ENCODE peak calls at places on chromosomes 5 and 9, in five cellular contexts. I is HepG2, K is H1, C is GM12891, N is GM12878. J is an unnamed sample.

GRCh38 chr5:132414634-132415377 is 45.3 kb downstream of the SLC22A5 start:
- DNase-seq in I (peak), K (no peak), C (no peak), N (no peak), J (no peak)

GRCh38 chr5:172902497-172903472 is 56.4 kb upstream of the RPL26L1 start:
- DNase-seq in I (peak), K (no peak), C (no peak), N (no peak), J (no peak)

GRCh38 chr5:135851907-135852805 is 17.7 kb downstream of the SLC25A48 start:
- DNase-seq in I (no peak), K (no peak), C (no peak), N (no peak), J (no peak)

GRCh38 chr5:174514983-174515394 is 209.4 kb upstream of the MSX2 start:
- DNase-seq in I (no peak), K (no peak), C (no peak), N (no peak), J (no peak)

GRCh38 chr5:112411903-112412302 is 7.2 kb downstream of the EPB41L4A start:
- DNase-seq in I (no peak), K (no peak), C (no peak), N (no peak), J (no peak)

GRCh38 chr5:131268758-131269370 is 5.0 kb downstream of the CDC42SE2 start:
- DNase-seq in I (no peak), K (no peak), C (no peak), N (no peak), J (no peak)

GRCh38 chr5:82396396-82396795 is 118.2 kb upstream of the RPS23 start:
- DNase-seq in I (no peak), K (no peak), C (no peak), N (no peak), J (no peak)

GRCh38 chr5:105131045-105131444 is 1568.5 kb upstream of the NUDT12 start:
- DNase-seq in I (no peak), K (no peak), C (no peak), N (no peak), J (no peak)

GRCh38 chr5:140565024-140565779 is 574 bp downstream of the SLC35A4 start:
- DNase-seq in I (no peak), K (no peak), C (no peak), N (no peak), J (no peak)

GRCh38 chr5:127389616-127390015 is 99.0 kb downstream of the MEGF10 start:
- DNase-seq in I (no peak), K (no peak), C (no peak), N (no peak), J (no peak)

GRCh38 chr5:151682240-151682639 is 4.5 kb downstream of the SPARC start:
- DNase-seq in I (no peak), K (no peak), C (no peak), N (no peak), J (no peak)

GRCh38 chr5:171166766-171167165 is 142.3 kb upstream of the TLX3 start:
- DNase-seq in I (no peak), K (no peak), C (no peak), N (no peak), J (no peak)

GRCh38 chr5:174082286-174082685 is 36.8 kb downstream of the NSG2 start:
- DNase-seq in I (no peak), K (no peak), C (no peak), N (no peak), J (no peak)

GRCh38 chr5:85337400-85337799 is 952.7 kb upstream of the EDIL3 start:
- DNase-seq in I (no peak), K (no peak), C (no peak), N (no peak), J (no peak)

GRCh38 chr9:128214571-128215490 is 11.7 kb downstream of the DNM1 start:
- DNase-seq in I (no peak), K (no peak), C (no peak), N (no peak), J (peak)

DNA sequence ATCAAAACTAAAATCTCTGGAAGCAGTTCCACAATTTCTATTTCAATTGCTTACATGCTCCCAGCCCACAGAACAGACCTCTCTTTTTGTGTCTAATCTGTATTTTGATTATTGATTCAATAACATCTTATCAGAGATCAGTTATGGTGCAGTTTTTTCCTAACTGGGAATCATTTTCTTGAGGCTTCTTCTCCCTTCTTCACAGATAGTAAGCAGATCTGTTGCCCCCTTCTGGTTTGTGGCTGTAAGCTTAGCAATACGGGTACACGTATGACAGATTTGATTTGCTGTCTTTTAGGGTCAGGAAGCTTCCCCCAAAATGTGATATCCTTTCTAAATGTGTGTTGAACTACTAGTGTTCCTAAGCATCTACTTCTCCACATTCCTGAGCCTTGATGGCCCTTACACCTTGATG is 39.4 kb downstream of the MRPS27 start:
- DNase-seq in I (no peak), K (no peak), C (no peak), N (no peak), J (no peak)
- TF ChIP-seq TAF1 in I (no peak), K (no peak), C (no peak), N (no peak), J (no peak)

DNA sequence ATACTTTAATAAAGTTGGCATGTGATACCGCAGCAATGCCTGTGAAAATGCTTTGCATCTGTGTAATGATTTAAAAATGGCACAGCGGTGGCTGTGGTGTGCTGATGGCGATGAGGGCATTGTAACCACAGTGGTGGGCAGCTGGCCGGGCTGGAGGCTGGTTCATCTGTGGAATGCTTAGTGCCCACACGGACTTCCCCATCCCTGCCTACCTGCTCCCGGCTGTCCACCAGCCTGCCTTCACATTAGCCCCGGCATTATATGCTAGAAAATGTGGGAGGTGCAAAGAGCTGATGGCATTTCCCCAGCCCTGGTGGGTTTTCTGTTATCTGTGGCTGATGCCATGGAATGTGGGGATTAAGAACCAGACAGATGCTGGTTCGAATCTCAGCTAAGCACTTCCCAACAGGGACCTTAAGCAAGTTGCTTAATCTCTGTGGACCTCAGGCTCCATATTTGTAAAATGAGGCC is 2.9 kb upstream of the NDST1 start:
- DNase-seq in I (no peak), K (no peak), C (no peak), N (no peak), J (no peak)
- TF ChIP-seq POLR2A in I (no peak), K (no peak), C (no peak), N (no peak), J (no peak)

DNA sequence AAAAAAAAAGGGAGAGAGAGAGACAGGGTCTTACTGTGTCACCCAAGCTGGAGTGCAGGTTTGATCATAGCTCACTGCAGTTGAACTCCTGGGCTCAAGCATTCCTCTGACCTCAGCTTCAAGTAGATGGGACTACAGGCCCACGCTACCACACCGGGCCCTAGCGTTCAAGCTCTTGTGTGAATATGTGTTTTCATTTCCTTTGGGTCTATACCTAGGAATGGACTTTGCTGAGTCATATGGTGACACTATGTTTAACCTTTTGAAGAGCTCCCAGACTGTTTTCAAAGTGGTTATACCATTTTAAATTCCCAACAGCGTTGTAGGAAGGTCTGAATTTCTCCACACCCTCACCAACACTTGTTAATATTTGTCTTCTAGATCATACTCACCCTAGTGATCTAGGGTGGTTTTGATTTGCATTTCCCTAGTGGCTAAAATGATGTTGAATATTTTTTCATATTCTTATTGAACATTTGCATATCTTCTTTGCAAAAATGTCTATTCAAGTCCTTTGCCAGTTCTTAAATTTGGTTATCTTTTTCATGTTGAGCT is 33.6 kb downstream of the FAF2 start:
- DNase-seq in I (peak), K (no peak), C (no peak), N (no peak), J (no peak)
- TF ChIP-seq POLR2AphosphoS5 in I (no peak), K (no peak), C (no peak), N (no peak), J (no peak)

GRCh38 chr9:1718836-1719235 is 296.3 kb upstream of the SMARCA2 start:
- DNase-seq in I (no peak), K (no peak), C (no peak), N (no peak), J (no peak)
- TF ChIP-seq TAF1 in I (no peak), K (no peak), C (no peak), N (no peak), J (no peak)

DNA sequence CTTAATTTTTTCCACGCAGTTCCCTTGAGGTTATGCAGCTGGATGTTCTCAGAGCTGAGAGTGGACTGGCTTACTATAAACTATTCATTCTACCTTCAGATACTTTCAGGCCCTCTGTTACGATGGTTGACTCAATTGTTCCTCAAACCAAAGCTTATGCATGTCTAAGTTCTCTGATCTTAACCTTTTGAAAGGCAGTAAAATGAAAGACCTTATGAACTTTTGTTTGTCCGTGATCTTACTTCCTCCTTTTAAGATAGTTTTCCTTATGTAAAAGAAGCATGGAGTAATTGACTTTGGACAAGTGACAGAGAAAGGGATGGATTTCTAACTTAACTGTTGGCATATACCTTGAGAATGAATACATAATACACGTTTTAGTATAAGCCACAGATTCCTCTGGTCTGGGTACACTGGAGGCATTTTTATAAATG is 575.7 kb downstream of the PDE4D start:
- DNase-seq in I (no peak), K (no peak), C (no peak), N (no peak), J (no peak)
- TF ChIP-seq POLR2A in I (no peak), K (no peak), C (no peak), N (no peak), J (no peak)

DNA sequence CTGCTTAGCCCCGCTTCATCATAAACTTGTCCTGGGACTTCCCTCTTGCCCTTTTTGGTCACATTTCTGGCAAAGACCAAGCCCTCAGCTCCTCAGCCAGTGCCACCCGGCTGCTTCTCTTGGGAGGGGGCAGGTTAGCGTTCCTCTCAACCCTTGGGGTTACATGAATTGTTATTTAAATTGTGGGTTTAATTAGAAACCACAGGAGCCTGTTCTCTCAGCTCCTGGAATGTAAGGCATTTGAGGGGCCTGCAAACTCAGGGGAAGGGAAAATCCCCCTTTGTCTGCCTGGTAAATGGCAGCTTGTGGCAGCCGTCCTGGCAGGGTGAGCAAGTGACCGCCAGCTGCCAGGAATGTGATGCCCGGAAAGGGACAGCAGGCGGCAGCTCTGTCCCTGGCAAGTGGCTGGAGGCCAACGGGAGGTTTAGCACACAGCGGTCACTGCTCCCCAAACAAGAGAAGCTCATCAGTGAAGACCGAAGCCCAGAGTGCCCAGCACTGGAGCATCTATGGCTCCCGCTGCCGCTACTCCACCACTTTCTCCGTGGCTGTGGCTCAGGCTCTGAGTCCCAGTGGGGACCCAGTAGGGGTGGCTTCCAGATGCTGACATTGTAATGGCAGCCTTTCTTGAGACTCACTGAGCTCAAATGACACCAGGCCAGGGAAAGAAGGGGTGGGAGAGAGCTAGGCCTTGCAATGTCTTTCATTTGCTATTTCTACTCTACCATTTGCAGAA is 51.7 kb downstream of the SHB start:
- DNase-seq in I (no peak), K (peak), C (no peak), N (no peak), J (no peak)
- TF ChIP-seq POLR2AphosphoS5 in I (no peak), K (peak), C (no peak), N (no peak), J (no peak)

DNA sequence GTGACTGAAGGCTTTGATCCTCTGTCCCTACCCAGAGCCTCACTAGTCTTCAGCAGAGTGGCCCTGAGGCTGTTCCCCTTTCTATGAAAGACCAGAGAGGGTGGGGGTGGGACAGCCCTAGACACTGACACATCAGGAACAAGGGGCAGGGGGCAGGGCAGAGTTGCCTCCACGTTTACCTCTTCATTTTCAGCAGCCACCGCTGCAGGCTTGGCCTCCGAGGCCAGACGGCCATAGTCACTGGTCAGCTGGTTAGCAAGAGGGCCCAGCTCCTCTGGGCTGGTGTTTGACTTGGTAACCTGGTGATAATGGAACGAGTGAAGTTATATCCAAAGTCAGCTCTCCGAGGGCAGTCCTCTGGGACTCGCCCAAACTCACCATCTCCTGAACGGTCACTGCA is 15.6 kb upstream of the TPM2 start:
- DNase-seq in I (no peak), K (no peak), C (no peak), N (no peak), J (no peak)
- TF ChIP-seq TAF1 in I (no peak), K (no peak), C (no peak), N (no peak), J (no peak)

GRCh38 chr9:77177894-77178794 is 810 bp downstream of the VPS13A start:
- DNase-seq in I (peak), K (no peak), C (peak), N (no peak), J (peak)
- TF ChIP-seq POLR2A in I (no peak), K (no peak), C (no peak), N (no peak), J (no peak)